ENCODE peak calls at places on chromosomes 5 and 9, in seven cellular contexts. A, C, F, E, J, G and M are unnamed samples.

GRCh38 chr5:57650360-57651069 is 167.9 kb upstream of the ACTBL2 start:
- DNase-seq in A (peak; percentile 49), C (peak; percentile 57), F (peak; percentile 16), E (peak; percentile 5), J (peak; percentile 62), G (peak; percentile 93), M (peak; percentile 84)

GRCh38 chr9:126701820-126702500 is 88.2 kb downstream of the LMX1B start:
- DNase-seq in A (no peak), C (no peak), F (no peak), E (peak; percentile 25), J (no peak), G (no peak), M (no peak)

GRCh38 chr9:124795881-124796415 is 19.0 kb downstream of the OLFML2A start:
- DNase-seq in A (no peak), C (no peak), F (no peak), E (no peak), J (no peak), G (peak; percentile 35), M (no peak)

GRCh38 chr5:36052542-36052941 is 14.1 kb downstream of the UGT3A2 start:
- DNase-seq in A (no peak), C (no peak), F (no peak), E (no peak), J (no peak), G (no peak), M (no peak)

GRCh38 chr5:135999396-136000139 is 29.2 kb upstream of the TGFBI start:
- DNase-seq in A (no peak), C (no peak), F (no peak), E (no peak), J (no peak), G (no peak), M (no peak)

GRCh38 chr9:109028457-109028856 is 15.2 kb upstream of the CTNNAL1 start:
- DNase-seq in A (no peak), C (no peak), F (no peak), E (no peak), J (no peak), G (no peak), M (no peak)

GRCh38 chr9:18261143-18261542 is 212.8 kb upstream of the ADAMTSL1 start:
- DNase-seq in A (no peak), C (no peak), F (no peak), E (no peak), J (no peak), G (no peak), M (no peak)

GRCh38 chr5:167642779-167643517 is 648.5 kb upstream of the WWC1 start:
- DNase-seq in A (no peak), C (no peak), F (no peak), E (peak; percentile 8), J (no peak), G (no peak), M (no peak)

GRCh38 chr9:6049798-6050197 is 34.4 kb upstream of the RANBP6 start:
- DNase-seq in A (no peak), C (peak; percentile 35), F (peak; percentile 48), E (no peak), J (peak; percentile 54), G (peak; percentile 30), M (no peak)

GRCh38 chr9:18347381-18348084 is 126.4 kb upstream of the ADAMTSL1 start:
- DNase-seq in A (no peak), C (no peak), F (no peak), E (no peak), J (no peak), G (no peak), M (no peak)

GRCh38 chr9:38272710-38273109 is 119.8 kb upstream of the ALDH1B1 start:
- DNase-seq in A (no peak), C (no peak), F (no peak), E (no peak), J (no peak), G (no peak), M (no peak)

GRCh38 chr9:126411225-126411947 is 84.8 kb downstream of the MVB12B start:
- DNase-seq in A (no peak), C (no peak), F (peak; percentile 93), E (no peak), J (no peak), G (no peak), M (no peak)

GRCh38 chr5:135373747-135374515 is 25.1 kb downstream of the MACROH2A1 start:
- DNase-seq in A (no peak), C (no peak), F (no peak), E (no peak), J (no peak), G (peak; percentile 21), M (no peak)

GRCh38 chr5:154755361-154756202 is at the start of gene LARP1:
- DNase-seq in A (no peak), C (no peak), F (no peak), E (peak; percentile 74), J (peak; percentile 71), G (no peak), M (peak; percentile 45)

GRCh38 chr9:971901-972511 is 4.4 kb upstream of the DMRT3 start:
- DNase-seq in A (peak; percentile 91), C (no peak), F (no peak), E (peak; percentile 43), J (no peak), G (no peak), M (no peak)

GRCh38 chr9:87732756-87733155 is 6.8 kb downstream of the CTSL start:
- DNase-seq in A (no peak), C (no peak), F (no peak), E (no peak), J (no peak), G (no peak), M (no peak)

GRCh38 chr5:102666164-102666951 is 88.7 kb upstream of the PAM start:
- DNase-seq in A (no peak), C (no peak), F (no peak), E (peak; percentile 52), J (no peak), G (no peak), M (peak; percentile 35)

GRCh38 chr5:81794246-81794645 is 43.3 kb upstream of the SSBP2 start:
- DNase-seq in A (no peak), C (no peak), F (no peak), E (no peak), J (no peak), G (no peak), M (no peak)

GRCh38 chr5:137146402-137146889 is 352.7 kb downstream of the SPOCK1 start:
- DNase-seq in A (no peak), C (peak; percentile 8), F (no peak), E (no peak), J (no peak), G (no peak), M (no peak)

GRCh38 chr9:114894206-114894605 is 36.2 kb downstream of the TNFSF8 start:
- DNase-seq in A (no peak), C (no peak), F (no peak), E (no peak), J (no peak), G (no peak), M (no peak)

GRCh38 chr5:159463590-159464321 is 133.5 kb upstream of the IL12B start:
- DNase-seq in A (no peak), C (no peak), F (no peak), E (no peak), J (no peak), G (peak; percentile 89), M (no peak)

GRCh38 chr5:159641371-159642039 is 274.8 kb upstream of the ADRA1B start:
- DNase-seq in A (no peak), C (no peak), F (no peak), E (no peak), J (no peak), G (no peak), M (no peak)

GRCh38 chr9:6842584-6842947 is 84.8 kb downstream of the KDM4C start:
- DNase-seq in A (no peak), C (no peak), F (no peak), E (no peak), J (no peak), G (no peak), M (no peak)

GRCh38 chr9:21711504-21711903 is 90.9 kb upstream of the MTAP start:
- DNase-seq in A (no peak), C (peak; percentile 80), F (no peak), E (no peak), J (no peak), G (no peak), M (no peak)
- TF ChIP-seq JUND in A (no peak), C (peak; percentile 60), F (no peak), E (no peak), J (no peak), G (no peak), M (no peak)

DNA sequence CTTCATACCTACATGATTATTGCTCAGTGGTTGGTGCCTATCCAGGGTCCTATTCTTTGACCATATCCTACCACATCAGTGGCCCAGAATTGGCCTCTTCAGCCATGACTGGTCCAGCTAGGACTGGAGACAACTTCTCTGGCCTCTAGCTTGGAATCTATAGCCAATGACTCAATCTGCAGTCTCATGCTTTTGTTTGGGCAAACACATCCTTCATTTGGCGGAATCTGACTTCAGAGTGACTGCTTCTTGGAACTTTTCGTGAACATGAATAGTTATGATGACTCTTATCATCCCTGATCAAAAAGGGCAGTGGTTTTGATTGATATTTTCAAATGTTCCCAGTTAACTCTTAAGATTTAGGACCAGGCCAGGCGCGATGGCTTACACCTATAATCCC is 134.1 kb downstream of the PAPPA start:
- DNase-seq in A (no peak), C (no peak), F (no peak), E (no peak), J (no peak), G (no peak), M (no peak)
- TF ChIP-seq JUND in A (no peak), C (no peak), F (no peak), E (peak; percentile 64), J (no peak), G (no peak), M (no peak)

GRCh38 chr5:1001406-1002270 is 7.0 kb upstream of the NKD2 start:
- DNase-seq in A (peak; percentile 39), C (no peak), F (no peak), E (no peak), J (no peak), G (no peak), M (no peak)
- TF ChIP-seq JUND in A (no peak), C (no peak), F (no peak), E (no peak), J (no peak), G (no peak), M (no peak)

GRCh38 chr9:136965771-136966484 is 11.4 kb upstream of the PTGDS start:
- DNase-seq in A (no peak), C (no peak), F (no peak), E (no peak), J (peak; percentile 43), G (no peak), M (no peak)
- TF ChIP-seq JUND in A (no peak), C (no peak), F (no peak), E (no peak), J (no peak), G (no peak), M (no peak)

DNA sequence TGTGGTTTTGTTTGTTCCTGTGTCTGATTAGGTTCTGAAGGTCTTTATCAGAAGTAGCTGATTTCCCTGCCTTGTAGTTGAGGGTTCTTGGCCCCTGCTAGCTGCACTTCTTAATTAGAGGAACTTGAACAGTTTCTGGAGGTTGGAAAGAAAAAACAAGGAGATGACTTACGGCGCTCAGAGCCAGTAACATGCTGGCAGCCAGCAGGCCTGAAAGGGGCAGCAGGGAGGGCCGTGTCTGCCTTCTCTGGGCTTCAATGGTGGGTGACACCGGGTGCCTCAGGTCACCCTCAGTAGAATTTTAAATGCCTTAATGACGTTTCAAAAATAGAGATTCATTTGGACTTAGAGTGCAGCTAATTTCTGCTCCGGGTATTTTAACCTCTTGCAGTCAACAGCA is 15.8 kb downstream of the UBE2QL1 start:
- DNase-seq in A (no peak), C (no peak), F (no peak), E (peak; percentile 56), J (no peak), G (no peak), M (no peak)
- TF ChIP-seq JUND in A (no peak), C (no peak), F (no peak), E (no peak), J (no peak), G (no peak), M (no peak)

GRCh38 chr5:108753877-108754276 is 6.2 kb downstream of the FER start:
- DNase-seq in A (no peak), C (peak; percentile 37), F (no peak), E (no peak), J (no peak), G (no peak), M (no peak)
- TF ChIP-seq JUND in A (no peak), C (peak; percentile 57), F (no peak), E (peak; percentile 60), J (no peak), G (no peak), M (no peak)